ENCODE peak calls at places on chromosomes 7 and 10, in eight cellular contexts. K is neural crest cell, Z is GM12865, V is lower leg skin, U is hepatocyte, J is astrocyte of the spinal cord, T is SK-N-SH, R is psoas muscle. M is an unnamed sample.

GRCh38 chr7:156473476-156474240 is 166.9 kb upstream of the RNF32 start:
- DNase-seq in R (no peak), K (peak), U (peak), Z (peak), V (no peak), T (peak), J (peak), M (peak)

GRCh38 chr7:4876586-4876985 is 6.9 kb downstream of the RADIL start:
- DNase-seq in V (no peak), J (no peak), U (no peak), R (no peak), K (no peak), T (no peak), Z (no peak), M (no peak)

GRCh38 chr7:41538810-41539724 is 163.8 kb downstream of the INHBA start:
- DNase-seq in U (no peak), T (no peak), K (no peak), V (no peak), J (peak), Z (no peak), R (no peak), M (no peak)

GRCh38 chr7:142776206-142776844 is 5.6 kb downstream of the PRSS2 start:
- DNase-seq in J (peak), Z (no peak), T (no peak), K (no peak), V (no peak), R (no peak), U (no peak), M (no peak)

GRCh38 chr7:2003451-2003930 is 229.3 kb downstream of the MAD1L1 start:
- DNase-seq in R (peak), Z (no peak), T (no peak), U (no peak), K (no peak), J (no peak), V (no peak), M (no peak)

GRCh38 chr10:34524369-34525091 is 290.6 kb downstream of the PARD3 start:
- DNase-seq in T (no peak), U (no peak), V (no peak), K (no peak), J (no peak), R (no peak), Z (no peak), M (no peak)

GRCh38 chr10:114173680-114174461 is at the start of gene CCDC186:
- DNase-seq in R (peak), T (peak), J (peak), V (peak), U (peak), K (peak), Z (peak), M (peak)

GRCh38 chr7:5423844-5424688 is 432 bp upstream of the TNRC18 start:
- DNase-seq in K (peak), R (peak), U (peak), J (peak), V (peak), Z (peak), T (peak), M (peak)

GRCh38 chr7:121689749-121690148 is 183.2 kb upstream of the PTPRZ1 start:
- DNase-seq in J (no peak), K (no peak), Z (no peak), V (no peak), T (no peak), U (no peak), R (no peak), M (no peak)

GRCh38 chr7:5677538-5678294 is 103.7 kb downstream of the RNF216 start:
- DNase-seq in R (peak), K (peak), J (peak), V (peak), Z (peak), T (peak), U (peak), M (peak)

GRCh38 chr10:103053659-103054581 is 135.8 kb downstream of the CNNM2 start:
- DNase-seq in V (no peak), K (peak), Z (peak), J (peak), U (peak), T (peak), R (peak), M (peak)

GRCh38 chr7:157318015-157318706 is 18.6 kb upstream of the DNAJB6 start:
- DNase-seq in J (peak), U (no peak), R (no peak), T (no peak), Z (peak), K (no peak), V (peak), M (no peak)

GRCh38 chr10:110500515-110500905 is 2.8 kb downstream of the DUSP5 start:
- DNase-seq in R (no peak), K (no peak), U (peak), Z (no peak), J (peak), V (no peak), T (no peak), M (no peak)

GRCh38 chr10:34743804-34744203 is 71.3 kb downstream of the PARD3 start:
- DNase-seq in K (no peak), V (peak), R (peak), U (no peak), T (peak), J (peak), Z (no peak), M (no peak)

GRCh38 chr7:155665957-155666287 is 21.5 kb downstream of the RBM33 start:
- DNase-seq in R (no peak), J (peak), U (peak), Z (no peak), K (no peak), T (no peak), V (no peak), M (no peak)

GRCh38 chr10:85548038-85548437 is 818.6 kb downstream of the GRID1 start:
- DNase-seq in V (peak), R (no peak), T (peak), Z (peak), U (peak), J (peak), K (no peak), M (peak)

GRCh38 chr7:131544449-131545425 is 11.7 kb downstream of the PODXL start:
- DNase-seq in K (no peak), R (no peak), Z (peak), V (no peak), U (no peak), T (peak), J (peak), M (peak)

GRCh38 chr7:137146012-137146455 is 197.5 kb downstream of the PTN start:
- DNase-seq in U (no peak), J (peak), T (no peak), Z (no peak), V (no peak), K (no peak), R (no peak), M (no peak)

GRCh38 chr7:139731802-139732470 is 45.9 kb downstream of the HIPK2 start:
- DNase-seq in V (peak), Z (no peak), R (peak), K (no peak), U (peak), J (peak), T (no peak), M (no peak)

GRCh38 chr7:139728203-139728602 is 49.6 kb downstream of the HIPK2 start:
- DNase-seq in T (no peak), J (no peak), V (no peak), K (no peak), Z (no peak), R (no peak), U (no peak), M (no peak)

GRCh38 chr7:139732471-139733167 is 45.2 kb downstream of the HIPK2 start:
- DNase-seq in R (no peak), Z (no peak), T (no peak), U (no peak), K (no peak), J (no peak), V (no peak), M (no peak)

GRCh38 chr7:139733751-139734150 is 44.0 kb downstream of the HIPK2 start:
- DNase-seq in J (no peak), Z (no peak), U (no peak), K (no peak), V (no peak), R (no peak), T (no peak), M (no peak)

DNA sequence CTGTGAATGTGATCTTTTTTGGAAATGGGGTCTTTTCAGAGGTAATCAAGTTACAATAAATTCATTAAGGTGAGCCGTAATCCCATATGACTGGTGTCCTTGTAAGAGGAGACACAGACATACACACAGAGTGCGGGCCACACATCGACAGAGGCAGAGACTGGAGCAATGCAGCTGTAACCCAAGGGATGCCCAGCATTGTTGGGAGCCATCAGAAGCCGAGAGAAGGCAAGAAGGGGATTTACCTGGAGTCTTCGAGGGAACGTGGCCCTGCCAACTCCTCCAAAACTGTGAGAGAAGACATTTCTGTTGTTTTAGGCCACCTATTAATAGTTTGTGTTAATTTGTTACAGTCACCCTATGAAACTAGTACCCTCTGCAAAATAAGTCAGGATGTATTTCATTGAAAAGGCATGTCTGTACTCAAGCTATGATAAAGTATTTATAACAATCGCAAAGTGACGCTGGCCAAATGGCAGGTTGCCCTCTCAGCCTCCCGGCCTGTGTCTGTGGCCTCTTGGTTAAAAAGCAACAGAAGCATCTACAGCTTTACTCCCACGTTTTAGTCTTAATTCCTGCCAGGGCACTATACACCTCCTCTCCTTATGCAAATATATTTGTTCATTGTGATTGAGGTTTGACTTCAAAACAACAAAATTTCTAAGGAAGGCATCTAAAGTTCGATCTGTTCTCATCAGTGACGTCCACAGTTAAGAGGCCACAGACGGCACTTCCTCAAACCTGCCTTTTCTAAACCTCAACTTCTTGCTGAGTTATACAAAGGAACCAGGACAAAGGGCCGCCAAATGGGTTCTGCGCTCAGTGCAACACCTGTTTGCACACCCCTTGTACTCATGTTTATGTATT is 46.8 kb downstream of the HIPK2 start:
- DNase-seq in J (peak), U (no peak), Z (peak), R (no peak), K (no peak), T (no peak), V (no peak), M (no peak)
- TF ChIP-seq CTCF in J (no peak), U (no peak), Z (no peak), R (no peak), K (no peak), T (no peak), V (no peak), M (no peak)

DNA sequence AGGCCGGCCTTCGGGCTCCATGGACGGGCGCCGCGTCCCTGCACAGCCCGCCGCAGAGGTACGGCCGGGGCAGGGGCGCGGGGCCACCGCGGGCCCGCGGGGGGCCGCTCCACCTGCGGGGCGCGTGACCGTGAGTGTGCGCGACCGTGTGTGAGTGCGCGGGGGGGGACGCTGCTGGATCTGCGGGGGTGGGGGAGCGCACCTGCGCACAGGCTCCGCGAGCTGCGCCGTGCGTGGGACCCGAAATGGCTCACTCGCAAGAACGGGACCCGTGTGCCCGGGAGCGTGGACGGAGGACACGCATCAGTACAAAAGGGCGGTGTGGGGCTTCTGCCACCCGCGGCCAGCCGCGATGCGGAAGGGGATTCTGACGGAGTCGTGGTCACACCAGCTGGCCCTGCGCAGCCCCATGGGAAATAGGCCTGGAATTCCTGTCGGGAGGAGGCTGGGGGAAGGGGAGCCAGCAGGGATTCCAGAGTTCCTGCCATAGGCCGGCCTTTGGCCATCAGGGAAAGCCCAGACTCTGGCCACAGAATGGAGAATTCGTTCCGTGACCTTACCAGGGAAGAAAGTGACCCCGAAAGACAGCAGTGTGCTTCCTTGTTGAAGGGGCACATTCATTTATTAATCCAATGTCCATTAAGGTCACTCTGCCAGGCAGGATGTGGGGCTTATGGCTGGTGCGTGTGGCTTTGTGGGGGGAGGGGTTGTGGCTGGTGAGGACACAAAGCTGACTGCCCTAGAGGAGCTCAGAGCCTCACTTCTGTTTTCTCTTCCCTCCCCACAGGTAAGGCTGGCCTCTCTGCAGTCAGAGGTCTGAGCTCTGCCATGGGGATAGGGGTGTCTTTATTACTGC is 490 bp downstream of the REPIN1 start:
- DNase-seq in K (peak), Z (peak), T (peak), U (peak), J (peak), V (peak), R (peak), M (peak)
- TF ChIP-seq CTCF in K (no peak), Z (no peak), T (no peak), U (no peak), J (no peak), V (no peak), R (no peak), M (no peak)

GRCh38 chr10:124042656-124043309 is 50.6 kb downstream of the CHST15 start:
- DNase-seq in T (no peak), R (no peak), U (no peak), J (no peak), K (no peak), V (no peak), Z (no peak), M (no peak)

GRCh38 chr10:124040454-124040853 is 52.9 kb downstream of the CHST15 start:
- DNase-seq in T (no peak), R (no peak), Z (no peak), U (no peak), V (no peak), K (no peak), J (no peak), M (no peak)

GRCh38 chr10:124043310-124044142 is 49.9 kb downstream of the CHST15 start:
- DNase-seq in V (no peak), R (no peak), T (no peak), K (no peak), Z (peak), J (peak), U (no peak), M (no peak)

GRCh38 chr10:124039432-124040086 is 53.8 kb downstream of the CHST15 start:
- DNase-seq in R (no peak), T (peak), K (no peak), U (no peak), J (no peak), Z (no peak), V (no peak), M (no peak)

GRCh38 chr10:124041684-124042445 is 51.5 kb downstream of the CHST15 start:
- DNase-seq in U (no peak), V (no peak), J (no peak), T (no peak), R (no peak), K (no peak), Z (no peak), M (no peak)
- TF ChIP-seq CTCF in U (no peak), V (no peak), J (no peak), T (no peak), R (no peak), K (no peak), Z (no peak), M (no peak)

GRCh38 chr7:53398566-53398965 is 363.1 kb downstream of the POM121L12 start:
- DNase-seq in J (no peak), K (no peak), R (no peak), V (no peak), U (no peak), Z (no peak), T (no peak), M (no peak)
- TF ChIP-seq CTCF in J (no peak), K (no peak), R (no peak), V (no peak), U (no peak), Z (no peak), T (no peak), M (no peak)

GRCh38 chr10:98852686-98853085 is 383.0 kb downstream of the HPSE2 start:
- DNase-seq in T (no peak), U (no peak), V (no peak), R (no peak), Z (peak), J (no peak), K (no peak), M (no peak)

GRCh38 chr10:98861962-98862361 is 373.7 kb downstream of the HPSE2 start:
- DNase-seq in T (peak), R (no peak), Z (no peak), K (no peak), U (no peak), V (no peak), J (no peak), M (no peak)

GRCh38 chr10:98855403-98856189 is 380.1 kb downstream of the HPSE2 start:
- DNase-seq in K (no peak), U (no peak), R (no peak), Z (peak), J (no peak), T (no peak), V (no peak), M (no peak)

DNA sequence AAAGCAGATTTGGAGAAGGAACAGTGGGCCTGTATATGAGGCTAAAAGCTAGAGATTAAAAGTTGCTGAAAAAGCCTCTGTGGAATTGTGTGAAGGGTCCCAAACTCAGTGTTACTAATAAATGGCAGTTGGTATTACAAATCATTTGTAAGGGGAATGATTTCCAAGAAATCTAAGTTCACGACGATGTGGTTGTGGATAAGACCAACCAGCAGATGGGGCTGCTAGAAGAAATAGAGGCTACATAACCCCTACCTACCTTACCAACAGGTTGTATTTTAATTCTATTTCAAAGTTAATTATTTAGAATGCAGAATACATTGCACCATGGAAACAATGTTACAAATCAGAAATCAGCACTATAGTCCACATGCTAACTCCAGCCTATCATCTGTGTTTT is 377.1 kb downstream of the HPSE2 start:
- DNase-seq in J (no peak), U (no peak), V (no peak), R (no peak), Z (peak), T (no peak), K (no peak), M (no peak)
- TF ChIP-seq CTCF in J (no peak), U (peak), V (no peak), R (no peak), Z (no peak), T (no peak), K (peak), M (peak)

DNA sequence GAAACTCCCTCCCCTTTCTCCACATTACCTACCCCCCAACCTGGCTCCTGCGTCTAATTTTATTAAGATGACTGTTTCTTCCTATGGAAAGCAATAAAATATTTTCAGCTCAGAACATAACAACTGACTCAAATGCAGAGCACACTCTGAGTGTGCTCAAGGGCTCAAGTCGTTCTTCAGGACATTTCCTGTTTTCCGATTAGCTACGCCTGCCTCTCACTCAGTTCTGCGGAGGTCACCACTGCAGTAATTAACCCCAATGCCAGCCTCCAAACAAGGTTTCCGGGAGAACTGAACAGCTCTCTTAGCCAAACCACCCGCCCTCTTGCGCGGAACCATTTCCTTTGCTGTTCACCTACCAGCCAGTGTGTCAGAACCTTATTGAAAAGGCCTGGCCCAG is 19.3 kb downstream of the MYOF start:
- DNase-seq in R (no peak), Z (peak), V (no peak), U (no peak), J (peak), K (no peak), T (no peak), M (no peak)
- TF ChIP-seq CTCF in R (no peak), Z (no peak), V (no peak), U (no peak), J (no peak), K (no peak), T (no peak), M (no peak)

GRCh38 chr7:3393862-3394261 is 92.8 kb downstream of the SDK1 start:
- DNase-seq in U (no peak), R (no peak), T (no peak), V (no peak), J (no peak), K (no peak), Z (no peak), M (no peak)

GRCh38 chr7:3397324-3397723 is 96.3 kb downstream of the SDK1 start:
- DNase-seq in U (no peak), J (no peak), Z (no peak), R (no peak), T (no peak), K (no peak), V (no peak), M (no peak)

GRCh38 chr7:3404490-3404889 is 103.4 kb downstream of the SDK1 start:
- DNase-seq in R (no peak), V (peak), Z (no peak), J (peak), K (no peak), T (peak), U (peak), M (no peak)

DNA sequence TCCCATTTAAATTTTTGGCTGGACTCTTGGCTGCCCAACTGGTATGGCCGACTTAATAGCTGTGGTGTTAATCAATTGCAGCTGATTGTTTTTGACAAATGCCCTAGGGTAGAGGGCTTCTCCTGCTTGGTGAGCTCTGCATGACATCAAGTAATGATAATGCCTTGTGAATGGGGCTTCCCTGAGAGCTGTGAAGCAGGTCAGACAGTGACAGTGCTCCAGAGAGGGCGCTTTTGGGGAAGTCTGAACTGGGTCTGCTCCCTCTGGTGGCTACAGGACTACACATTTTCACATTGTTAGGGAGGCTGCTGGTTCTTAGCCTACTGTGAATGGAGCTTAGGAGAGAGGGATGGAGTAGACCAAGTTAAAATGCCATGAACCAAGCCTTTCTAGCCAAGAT is 98.8 kb downstream of the SDK1 start:
- DNase-seq in K (peak), T (no peak), Z (peak), V (no peak), U (peak), J (no peak), R (no peak), M (peak)
- TF ChIP-seq CTCF in K (peak), T (peak), Z (peak), V (no peak), U (peak), J (peak), R (no peak), M (peak)

GRCh38 chr7:81256991-81257390 is 338.1 kb upstream of the SEMA3C start:
- DNase-seq in Z (no peak), T (no peak), V (no peak), J (no peak), U (no peak), K (peak), R (no peak), M (no peak)
- TF ChIP-seq CTCF in Z (no peak), T (peak), V (no peak), J (peak), U (peak), K (peak), R (peak), M (no peak)

M was measured in endothelial cell.